ENCODE peak calls at places on chromosome 19, in eight cellular contexts. M, A, C, Q, L, D, P and W are unnamed samples. For H4K20me1, the result is how much of the 10 kb centered on the place peaks cover.

GRCh38 chr19:47369923-47370625 is 21.0 kb downstream of the DHX34 start:
- DNase-seq in P (peak), Q (peak), D (no peak), C (no peak), A (no peak), L (peak), M (no peak), W (peak)

GRCh38 chr19:5947435-5947834 is 30.5 kb downstream of the RANBP3 start:
- DNase-seq in D (no peak), P (peak), A (no peak), L (peak), M (no peak), Q (peak), C (no peak), W (peak)

GRCh38 chr19:29015569-29015968 is 197.4 kb downstream of the UQCRFS1 start:
- DNase-seq in D (no peak), A (no peak), M (no peak), Q (no peak), L (no peak), C (no peak), P (no peak), W (no peak)

GRCh38 chr19:39195755-39196154 is 1.0 kb upstream of the NCCRP1 start:
- DNase-seq in L (no peak), P (no peak), A (no peak), C (no peak), D (no peak), M (no peak), Q (no peak), W (peak)

GRCh38 chr19:28424041-28424440 is 788.9 kb downstream of the UQCRFS1 start:
- DNase-seq in A (peak), C (no peak), M (peak), Q (no peak), L (no peak), D (peak), P (no peak), W (no peak)

GRCh38 chr19:12779162-12779993 is 4.0 kb upstream of the HOOK2 start:
- DNase-seq in C (peak), L (peak), A (peak), M (no peak), D (peak), P (peak), Q (peak), W (peak)

GRCh38 chr19:48443262-48443661 is 2.5 kb upstream of the GRWD1 start:
- DNase-seq in D (peak), P (no peak), A (peak), L (no peak), M (no peak), C (no peak), Q (no peak), W (peak)

GRCh38 chr19:7539827-7540425 is 4.4 kb downstream of the PNPLA6 start:
- DNase-seq in C (no peak), Q (no peak), A (no peak), M (no peak), D (no peak), P (no peak), L (no peak), W (no peak)

GRCh38 chr19:46904114-46905060 is 43.6 kb downstream of the ARHGAP35 start:
- DNase-seq in P (peak), L (peak), A (no peak), M (no peak), D (peak), Q (peak), C (peak), W (peak)

GRCh38 chr19:46201413-46202310 is 27.9 kb upstream of the IGFL1 start:
- DNase-seq in L (no peak), C (no peak), D (no peak), P (no peak), A (no peak), M (no peak), Q (no peak), W (no peak)

GRCh38 chr19:996051-996838 is 4.0 kb upstream of the GRIN3B start:
- DNase-seq in Q (peak), D (peak), A (peak), M (no peak), C (peak), L (peak), P (peak), W (peak)

GRCh38 chr19:38706792-38707511 is 37.3 kb downstream of the CAPN12 start:
- DNase-seq in L (no peak), P (no peak), A (no peak), D (peak), M (peak), Q (no peak), C (peak), W (peak)

GRCh38 chr19:30696514-30696913 is 324.3 kb downstream of the ZNF536 start:
- DNase-seq in M (peak), L (peak), A (peak), Q (peak), D (peak), C (no peak), P (peak), W (no peak)
- TF ChIP-seq CTCF in M (peak), L (peak), A (peak), Q (peak), D (peak), C (no peak), P (peak), W (peak)

GRCh38 chr19:3058009-3058820 is 4.1 kb downstream of the TLE5 start:
- DNase-seq in Q (no peak), A (no peak), P (no peak), L (no peak), M (no peak), D (no peak), C (no peak), W (peak)
- H4K20me1 ChIP-seq in Q (under half), A (half or more), P (half or more), L (under half), M (under half), D (under half), C (under half), W (half or more)

GRCh38 chr19:54389556-54389955 is 24.8 kb upstream of the LAIR1 start:
- DNase-seq in D (no peak), M (no peak), C (no peak), L (no peak), A (no peak), P (no peak), Q (no peak), W (no peak)

GRCh38 chr19:54392078-54392477 is 23.2 kb upstream of the TTYH1 start:
- DNase-seq in C (no peak), Q (no peak), D (no peak), L (no peak), M (no peak), A (no peak), P (no peak), W (no peak)

GRCh38 chr19:54390942-54391577 is 24.2 kb upstream of the TTYH1 start:
- DNase-seq in C (peak), A (peak), M (peak), Q (peak), P (peak), L (peak), D (peak), W (no peak)

GRCh38 chr19:54393381-54393780 is 21.9 kb upstream of the TTYH1 start:
- DNase-seq in D (no peak), M (no peak), A (no peak), P (no peak), C (no peak), L (no peak), Q (no peak), W (no peak)

DNA sequence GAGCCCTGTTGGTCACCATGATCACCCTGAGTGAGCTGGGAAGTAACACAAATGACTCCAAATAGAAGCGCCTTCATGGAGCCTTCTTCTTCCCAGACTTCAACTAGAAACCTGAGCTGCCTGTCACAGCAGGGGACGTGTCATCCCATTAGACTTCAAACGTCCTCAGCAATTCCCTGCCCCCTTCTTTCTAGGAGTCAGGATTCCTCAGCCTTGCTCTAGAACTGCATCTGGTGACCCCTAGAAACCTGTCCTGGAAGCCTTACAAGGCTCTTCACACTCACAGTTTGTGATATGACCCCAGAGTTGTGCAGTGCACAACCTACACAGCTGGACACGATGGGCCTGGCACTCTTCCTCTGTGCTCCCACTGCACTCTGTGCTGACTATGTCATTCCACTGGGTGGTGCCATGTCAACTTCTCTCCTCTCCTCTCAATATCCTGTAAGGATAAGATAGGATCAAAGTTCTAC is 23.6 kb upstream of the TTYH1 start:
- DNase-seq in P (no peak), Q (no peak), C (no peak), A (peak), L (no peak), M (peak), D (peak), W (no peak)
- H3K4me2 ChIP-seq in P (no peak), Q (no peak), C (no peak), A (no peak), L (no peak), M (peak), D (peak), W (no peak)

GRCh38 chr19:11597202-11598102 is at the start of gene ZNF627:
- DNase-seq in D (peak), A (peak), Q (peak), L (peak), P (peak), M (peak), C (peak), W (peak)
- TF ChIP-seq CTCF in D (peak), A (peak), Q (peak), L (peak), P (peak), M (no peak), C (no peak), W (no peak)

GRCh38 chr19:45128806-45129205 is 32.0 kb downstream of the NKPD1 start:
- DNase-seq in C (no peak), D (no peak), P (no peak), L (no peak), M (no peak), A (no peak), Q (no peak), W (no peak)

GRCh38 chr19:45125975-45126493 is 33.1 kb downstream of the PPP1R37 start:
- DNase-seq in L (peak), D (peak), C (peak), M (peak), A (peak), P (peak), Q (peak), W (peak)

GRCh38 chr19:45125360-45125759 is 32.4 kb downstream of the PPP1R37 start:
- DNase-seq in A (no peak), L (no peak), D (no peak), C (no peak), P (no peak), M (no peak), Q (no peak), W (no peak)

GRCh38 chr19:45128109-45128508 is 32.7 kb downstream of the NKPD1 start:
- DNase-seq in Q (no peak), L (no peak), A (no peak), D (no peak), M (no peak), C (no peak), P (no peak), W (no peak)

DNA sequence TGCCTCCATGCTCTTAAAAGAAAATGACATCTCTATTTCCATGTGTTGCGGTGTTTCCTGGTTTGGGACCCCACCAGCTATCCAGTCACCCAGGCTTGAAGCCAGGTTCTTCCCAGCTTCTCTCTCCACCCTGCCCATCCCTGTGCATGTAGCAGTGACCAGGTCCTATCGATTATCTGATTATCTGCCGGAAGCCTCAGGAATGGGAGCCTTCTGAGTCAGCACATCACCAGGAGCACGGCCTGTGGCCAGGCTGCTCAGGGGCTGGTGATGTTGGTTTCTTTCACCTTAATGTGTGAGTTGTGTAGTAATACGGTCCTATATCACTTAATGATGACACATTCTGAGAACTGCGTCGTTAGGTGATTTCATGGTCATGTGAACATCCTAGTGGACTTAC is 33.7 kb downstream of the PPP1R37 start:
- DNase-seq in M (no peak), P (no peak), C (no peak), Q (no peak), L (no peak), D (no peak), A (no peak), W (no peak)
- H4K20me1 ChIP-seq in M (under half), P (half or more), C (under half), Q (half or more), L (under half), D (under half), A (half or more), W (half or more)